ENCODE peak calls at places on chromosomes 12 and 14, in five cellular contexts. H is bronchial epithelial cell; I is IMR-90; N is CD8-positive, alpha-beta T cell; D is anterior cingulate cortex. B is an unnamed sample.

GRCh38 chr12:46455648-46456352 is 83.2 kb upstream of the SLC38A2 start:
- DNase-seq in H (peak), I (no peak), N (no peak), D (no peak), B (no peak)

GRCh38 chr14:86604546-86604945 is 1074.6 kb downstream of the FLRT2 start:
- DNase-seq in H (peak), I (peak), N (no peak), D (no peak), B (no peak)

GRCh38 chr12:45010051-45010450 is 40.8 kb downstream of the DBX2 start:
- DNase-seq in H (peak), I (no peak), N (no peak), D (no peak), B (no peak)

GRCh38 chr14:95545769-95546168 is 10.9 kb downstream of the GLRX5 start:
- DNase-seq in H (peak), I (peak), N (no peak), D (no peak), B (no peak)

GRCh38 chr12:125773033-125773432 is 707.8 kb downstream of the AACS start:
- DNase-seq in H (no peak), I (no peak), N (no peak), D (no peak), B (no peak)

GRCh38 chr12:84973026-84973425 is 60.4 kb upstream of the SLC6A15 start:
- DNase-seq in H (no peak), I (no peak), N (no peak), D (no peak), B (no peak)

GRCh38 chr12:121793836-121794531 is 496 bp upstream of the RHOF start:
- DNase-seq in H (peak), I (peak), N (peak), D (peak), B (peak)

GRCh38 chr12:19779393-19780056 is 340.2 kb downstream of the AEBP2 start:
- DNase-seq in H (no peak), I (no peak), N (no peak), D (no peak), B (no peak)

GRCh38 chr14:103742499-103743255 is 27.1 kb downstream of the ZFYVE21 start:
- DNase-seq in H (no peak), I (no peak), N (no peak), D (no peak), B (no peak)

GRCh38 chr12:12432373-12432772 is 75.5 kb downstream of the BORCS5 start:
- DNase-seq in H (peak), I (peak), N (no peak), D (no peak), B (no peak)

GRCh38 chr14:60482743-60483142 is 3.1 kb downstream of the C14orf39 start:
- DNase-seq in H (peak), I (peak), N (no peak), D (no peak), B (no peak)

GRCh38 chr12:84804691-84805473 is 107.7 kb downstream of the SLC6A15 start:
- DNase-seq in H (no peak), I (no peak), N (no peak), D (no peak), B (no peak)

GRCh38 chr12:96034631-96035282 is 630 bp downstream of the LTA4H start:
- DNase-seq in H (peak), I (peak), N (no peak), D (no peak), B (no peak)

GRCh38 chr14:95039259-95039992 is 117.9 kb downstream of the DICER1 start:
- DNase-seq in H (no peak), I (no peak), N (no peak), D (no peak), B (no peak)

GRCh38 chr14:69647216-69647615 is 35.8 kb downstream of the SUSD6 start:
- DNase-seq in H (no peak), I (peak), N (no peak), D (no peak), B (no peak)

GRCh38 chr12:16473610-16474326 is 126.3 kb downstream of the MGST1 start:
- DNase-seq in H (peak), I (peak), N (no peak), D (no peak), B (no peak)

GRCh38 chr14:99441157-99441870 is 39.3 kb downstream of the SETD3 start:
- DNase-seq in H (no peak), I (no peak), N (no peak), D (no peak), B (no peak)

GRCh38 chr12:3454780-3455179 is 36.2 kb upstream of the PRMT8 start:
- DNase-seq in H (no peak), I (no peak), N (no peak), D (no peak), B (no peak)

GRCh38 chr12:77469614-77470333 is 360.9 kb upstream of the NAV3 start:
- DNase-seq in H (no peak), I (no peak), N (no peak), D (no peak), B (no peak)

GRCh38 chr14:36604757-36605505 is 22.5 kb upstream of the NKX2-8 start:
- DNase-seq in H (peak), I (peak), N (no peak), D (no peak), B (no peak)

GRCh38 chr12:3493225-3494049 is 2.4 kb downstream of the PRMT8 start:
- DNase-seq in H (no peak), I (no peak), N (no peak), D (peak), B (no peak)

GRCh38 chr14:63438065-63438757 is 105.0 kb downstream of the PPP2R5E start:
- DNase-seq in H (peak), I (peak), N (no peak), D (no peak), B (peak)

GRCh38 chr12:132761911-132762583 is 415 bp upstream of the ANKLE2 start:
- DNase-seq in H (peak), I (peak), N (peak), D (peak), B (peak)

GRCh38 chr12:63041601-63042000 is 106.7 kb upstream of the PPM1H start:
- DNase-seq in H (no peak), I (no peak), N (no peak), D (no peak), B (no peak)

GRCh38 chr12:71662861-71663560 is 637 bp downstream of the ZFC3H1 start:
- DNase-seq in H (peak), I (peak), N (peak), D (peak), B (peak)

GRCh38 chr14:101184562-101184961 is 281.0 kb upstream of the RTL1 start:
- DNase-seq in H (no peak), I (no peak), N (no peak), D (no peak), B (no peak)

GRCh38 chr12:32217354-32218310 is 111.0 kb downstream of the BICD1 start:
- DNase-seq in H (peak), I (peak), N (no peak), D (no peak), B (no peak)

GRCh38 chr12:131747276-131747675 is 36.4 kb downstream of the SFSWAP start:
- DNase-seq in H (no peak), I (no peak), N (no peak), D (no peak), B (no peak)

GRCh38 chr12:22481557-22482104 is 62.7 kb downstream of the C2CD5 start:
- DNase-seq in H (no peak), I (no peak), N (no peak), D (no peak), B (no peak)

GRCh38 chr14:50675597-50675996 is 7.5 kb upstream of the SAV1 start:
- DNase-seq in H (peak), I (peak), N (no peak), D (no peak), B (no peak)

GRCh38 chr14:64727551-64728071 is 23.4 kb downstream of the PLEKHG3 start:
- DNase-seq in H (no peak), I (no peak), N (no peak), D (no peak), B (no peak)

GRCh38 chr12:108447168-108447840 is 67.8 kb upstream of the FICD start:
- DNase-seq in H (peak), I (peak), N (no peak), D (no peak), B (no peak)